ENCODE peak calls at places on chromosome 14, in eight cellular contexts. R is neural crest cell; I is Daoy; P is AG08395; E is transverse colon; Q is SK-MEL-5; C is left cardiac atrium; K is stimulated activated CD8-positive, alpha-beta memory T cell treated with anti-CD3 and anti-CD28 coated beads, Interleukin-2, amount 100 ng/mL, for 1 hour. D is an unnamed sample.

GRCh38 chr14:23056956-23057756 is at the start of gene CDH24:
- DNase-seq in R (peak; percentile 72), I (peak; percentile 85), P (peak; percentile 77), E (peak; percentile 84), Q (peak; percentile 51), C (peak; percentile 80), K (no peak), D (peak; percentile 98)

GRCh38 chr14:31194095-31194494 is 13.5 kb downstream of the HECTD1 start:
- DNase-seq in R (no peak), I (no peak), P (no peak), E (no peak), Q (no peak), C (no peak), K (no peak), D (no peak)

GRCh38 chr14:90970167-90970600 is 90.3 kb downstream of the RPS6KA5 start:
- DNase-seq in R (no peak), I (peak; percentile 26), P (no peak), E (no peak), Q (no peak), C (no peak), K (no peak), D (no peak)

GRCh38 chr14:79764288-79764687 is 447.0 kb downstream of the DIO2 start:
- DNase-seq in R (no peak), I (no peak), P (no peak), E (no peak), Q (no peak), C (no peak), K (no peak), D (no peak)

GRCh38 chr14:84343637-84344036 is 1186.3 kb upstream of the FLRT2 start:
- DNase-seq in R (no peak), I (no peak), P (peak; percentile 2), E (no peak), Q (peak; percentile 44), C (no peak), K (no peak), D (no peak)

GRCh38 chr14:22471545-22472121 is 117.4 kb downstream of the DAD1 start:
- DNase-seq in R (peak; percentile 44), I (peak; percentile 79), P (no peak), E (peak; percentile 46), Q (peak; percentile 70), C (peak; percentile 61), K (no peak), D (peak; percentile 82)

GRCh38 chr14:94022532-94023411 is 3.4 kb upstream of the OTUB2 start:
- DNase-seq in R (no peak), I (no peak), P (no peak), E (no peak), Q (no peak), C (no peak), K (no peak), D (peak; percentile 53)

GRCh38 chr14:101774006-101774755 is 12.7 kb downstream of the PPP2R5C start:
- DNase-seq in R (no peak), I (no peak), P (no peak), E (no peak), Q (peak; percentile 95), C (no peak), K (no peak), D (no peak)

GRCh38 chr14:99514552-99515300 is 33.5 kb downstream of the CCNK start:
- DNase-seq in R (no peak), I (no peak), P (no peak), E (no peak), Q (no peak), C (no peak), K (no peak), D (peak; percentile 36)

GRCh38 chr14:101821528-101821927 is 60.0 kb downstream of the PPP2R5C start:
- DNase-seq in R (no peak), I (no peak), P (no peak), E (no peak), Q (no peak), C (no peak), K (no peak), D (no peak)

GRCh38 chr14:75295061-75295461 is 16.4 kb downstream of the FOS start:
- DNase-seq in R (peak; percentile 18), I (peak; percentile 58), P (peak; percentile 75), E (peak; percentile 83), Q (peak; percentile 80), C (peak; percentile 71), K (no peak), D (peak; percentile 86)

GRCh38 chr14:105854600-105855245 is 328.3 kb downstream of the TMEM121 start:
- DNase-seq in R (no peak), I (no peak), P (no peak), E (peak; percentile 5), Q (no peak), C (peak; percentile 10), K (no peak), D (peak; percentile 74)

GRCh38 chr14:58298477-58298879 is at the start of gene ARID4A:
- DNase-seq in R (peak; percentile 59), I (no peak), P (peak; percentile 3), E (peak; percentile 92), Q (no peak), C (peak; percentile 90), K (peak; percentile 60), D (no peak)

GRCh38 chr14:61927521-61927920 is 165.3 kb downstream of the SNAPC1 start:
- DNase-seq in R (no peak), I (peak; percentile 79), P (peak; percentile 20), E (no peak), Q (no peak), C (no peak), K (no peak), D (no peak)

GRCh38 chr14:104361921-104362681 is 217.5 kb upstream of the C14orf180 start:
- DNase-seq in R (no peak), I (no peak), P (no peak), E (no peak), Q (no peak), C (no peak), K (no peak), D (no peak)

GRCh38 chr14:69700609-69701008 is 66.3 kb upstream of the SRSF5 start:
- DNase-seq in R (no peak), I (no peak), P (no peak), E (no peak), Q (no peak), C (no peak), K (no peak), D (no peak)

D was measured in osteoblast.